ENCODE peak calls at places on chromosomes 6 and 20, in four cellular contexts. One of them, this sample, is unnamed. For H3K4me1, the result is how much of the 10 kb centered on the place peaks cover.

GRCh38 chr6:170205534-170206316 is 85.2 kb downstream of the DLL1 start:
- DNase-seq in fibroblast of lung: no peak
- DNase-seq in transverse colon: no peak
- DNase-seq in aorta: no peak
- DNase-seq in this sample: no peak

GRCh38 chr6:144953552-144954240 is 668.6 kb downstream of the UTRN start:
- DNase-seq in fibroblast of lung: no peak
- DNase-seq in transverse colon: no peak
- DNase-seq in aorta: no peak
- DNase-seq in this sample: no peak

GRCh38 chr20:38428800-38429199 is 6.3 kb downstream of the SNHG17 start:
- DNase-seq in fibroblast of lung: no peak
- DNase-seq in transverse colon: no peak
- DNase-seq in aorta: no peak
- DNase-seq in this sample: no peak

GRCh38 chr6:80622641-80623040 is 516.2 kb downstream of the BCKDHB start:
- DNase-seq in fibroblast of lung: no peak
- DNase-seq in transverse colon: no peak
- DNase-seq in aorta: no peak
- DNase-seq in this sample: no peak

GRCh38 chr20:1827974-1828785 is 67.0 kb upstream of the SIRPA start:
- DNase-seq in fibroblast of lung: no peak
- DNase-seq in transverse colon: peak
- DNase-seq in aorta: peak
- DNase-seq in this sample: peak

GRCh38 chr20:50385733-50386640 is 124.2 kb upstream of the PTPN1 start:
- DNase-seq in fibroblast of lung: peak
- DNase-seq in transverse colon: no peak
- DNase-seq in aorta: peak
- DNase-seq in this sample: no peak

GRCh38 chr6:89950879-89951391 is 56.7 kb downstream of the GJA10 start:
- DNase-seq in fibroblast of lung: no peak
- DNase-seq in transverse colon: no peak
- DNase-seq in aorta: no peak
- DNase-seq in this sample: no peak

GRCh38 chr6:108727966-108728730 is 120.1 kb upstream of the ARMC2 start:
- DNase-seq in fibroblast of lung: no peak
- DNase-seq in transverse colon: no peak
- DNase-seq in aorta: no peak
- DNase-seq in this sample: no peak

GRCh38 chr6:14573267-14573666 is 455.7 kb downstream of the CD83 start:
- DNase-seq in fibroblast of lung: no peak
- DNase-seq in transverse colon: no peak
- DNase-seq in aorta: no peak
- DNase-seq in this sample: no peak

GRCh38 chr20:57048027-57048869 is 218.2 kb downstream of the BMP7 start:
- DNase-seq in fibroblast of lung: peak
- DNase-seq in transverse colon: peak
- DNase-seq in aorta: no peak
- DNase-seq in this sample: peak

GRCh38 chr20:4808872-4809271 is 87.2 kb downstream of the PRND start:
- DNase-seq in fibroblast of lung: peak
- DNase-seq in transverse colon: no peak
- DNase-seq in aorta: no peak
- DNase-seq in this sample: no peak

GRCh38 chr6:6057442-6058053 is 50.8 kb upstream of the NRN1 start:
- DNase-seq in fibroblast of lung: peak
- DNase-seq in transverse colon: no peak
- DNase-seq in aorta: no peak
- DNase-seq in this sample: peak

GRCh38 chr6:159933077-159933476 is 35.8 kb upstream of the IGF2R start:
- DNase-seq in fibroblast of lung: no peak
- DNase-seq in transverse colon: no peak
- DNase-seq in aorta: no peak
- DNase-seq in this sample: no peak

GRCh38 chr6:26556263-26557070 is 18.3 kb downstream of the HMGN4 start:
- DNase-seq in fibroblast of lung: peak
- DNase-seq in transverse colon: no peak
- DNase-seq in aorta: no peak
- DNase-seq in this sample: no peak

DNA sequence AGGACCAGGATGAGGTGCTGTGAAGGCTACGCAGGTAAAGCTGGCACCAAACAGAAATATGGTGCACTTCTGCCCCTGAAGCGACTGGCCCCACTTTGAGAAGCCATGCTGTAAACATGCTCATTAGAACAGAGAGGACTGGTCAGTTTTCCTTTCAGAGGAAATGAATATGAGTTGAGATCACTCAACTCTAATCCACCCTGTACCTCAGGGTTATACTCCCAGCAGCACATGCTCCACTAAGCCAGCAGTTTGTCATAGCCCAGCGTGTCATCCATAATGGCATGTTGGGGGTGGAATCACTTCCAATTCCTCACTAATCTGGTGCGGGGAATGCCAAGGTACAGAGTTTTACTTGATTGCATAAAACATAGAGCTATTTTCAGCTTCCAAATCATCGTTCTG is 98.1 kb downstream of the HIVEP2 start:
- DNase-seq in fibroblast of lung: peak
- DNase-seq in transverse colon: no peak
- DNase-seq in aorta: no peak
- DNase-seq in this sample: no peak
- H3K4me1 ChIP-seq in fibroblast of lung: under half
- H3K4me1 ChIP-seq in transverse colon: half or more
- H3K4me1 ChIP-seq in aorta: under half
- H3K4me1 ChIP-seq in this sample: under half

GRCh38 chr6:134574491-134574890 is 256.6 kb upstream of the SGK1 start:
- DNase-seq in fibroblast of lung: no peak
- DNase-seq in transverse colon: no peak
- DNase-seq in aorta: no peak
- DNase-seq in this sample: no peak
- H3K27ac ChIP-seq in fibroblast of lung: no peak
- H3K27ac ChIP-seq in transverse colon: no peak
- H3K27ac ChIP-seq in aorta: no peak
- H3K27ac ChIP-seq in this sample: no peak

DNA sequence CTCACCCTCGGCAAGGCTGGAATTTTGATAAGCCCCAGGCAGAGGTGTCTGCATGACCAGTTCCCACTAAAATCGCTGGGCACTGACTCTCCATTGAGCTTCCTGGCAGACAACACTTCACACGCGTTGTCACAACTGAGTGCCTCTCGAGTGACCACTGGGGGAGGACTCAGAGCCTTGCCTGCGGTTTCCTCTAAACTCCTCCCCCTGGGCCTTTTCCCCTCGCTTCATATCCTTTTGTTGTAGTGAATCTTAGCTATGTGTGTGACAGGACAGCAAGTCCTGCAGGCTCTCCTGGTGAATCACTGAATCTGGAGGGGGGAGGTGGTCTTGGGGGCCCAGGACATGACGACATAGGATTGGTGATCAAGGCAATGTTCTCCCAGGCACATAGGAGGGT is 670.8 kb downstream of the PRKN start:
- DNase-seq in fibroblast of lung: peak
- DNase-seq in transverse colon: no peak
- DNase-seq in aorta: no peak
- DNase-seq in this sample: no peak
- H3K4me1 ChIP-seq in fibroblast of lung: under half
- H3K4me1 ChIP-seq in transverse colon: under half
- H3K4me1 ChIP-seq in aorta: under half
- H3K4me1 ChIP-seq in this sample: under half

GRCh38 chr6:37158508-37158907 is 11.4 kb upstream of the PIM1 start:
- DNase-seq in fibroblast of lung: no peak
- DNase-seq in transverse colon: no peak
- DNase-seq in aorta: no peak
- DNase-seq in this sample: no peak

GRCh38 chr6:37155394-37156312 is 14.3 kb upstream of the PIM1 start:
- DNase-seq in fibroblast of lung: no peak
- DNase-seq in transverse colon: peak
- DNase-seq in aorta: no peak
- DNase-seq in this sample: no peak

GRCh38 chr6:37162740-37163139 is 7.2 kb upstream of the PIM1 start:
- DNase-seq in fibroblast of lung: no peak
- DNase-seq in transverse colon: no peak
- DNase-seq in aorta: no peak
- DNase-seq in this sample: no peak

GRCh38 chr6:37160922-37161778 is 8.8 kb upstream of the PIM1 start:
- DNase-seq in fibroblast of lung: peak
- DNase-seq in transverse colon: no peak
- DNase-seq in aorta: no peak
- DNase-seq in this sample: no peak
- H3K27ac ChIP-seq in fibroblast of lung: no peak
- H3K27ac ChIP-seq in transverse colon: peak
- H3K27ac ChIP-seq in aorta: peak
- H3K27ac ChIP-seq in this sample: peak

DNA sequence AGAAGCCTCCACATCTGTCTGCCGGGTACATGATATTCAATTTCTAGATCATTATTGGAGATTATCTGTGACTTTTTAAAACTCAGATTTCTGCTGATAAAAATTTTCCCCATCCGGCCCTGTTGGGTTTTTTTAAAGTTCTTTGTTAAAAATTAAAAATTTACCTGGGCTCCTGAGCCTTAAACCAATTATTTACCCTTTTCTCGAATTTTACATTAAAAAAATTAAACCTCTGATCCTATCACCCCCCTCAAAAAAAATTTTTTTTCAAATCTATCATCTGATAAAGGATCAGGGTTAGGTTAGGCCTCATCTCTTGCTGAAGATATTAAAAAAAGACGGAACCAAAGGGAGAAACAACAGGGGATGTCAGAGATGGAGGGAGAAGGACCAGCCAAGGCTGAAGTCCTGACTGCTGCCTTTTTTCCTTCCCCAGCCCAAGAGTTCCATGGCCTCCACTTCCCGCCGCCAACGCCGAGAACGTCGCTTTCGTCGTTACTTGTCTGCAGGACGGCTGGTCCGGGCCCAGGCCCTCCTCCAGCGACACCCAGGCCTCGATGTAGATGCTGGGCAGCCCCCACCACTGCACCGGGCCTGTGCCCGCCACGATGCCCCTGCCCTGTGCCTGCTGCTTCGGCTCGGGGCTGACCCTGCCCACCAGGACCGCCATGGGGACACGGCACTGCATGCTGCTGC is 467 bp downstream of the NFKBIL1 start:
- DNase-seq in fibroblast of lung: no peak
- DNase-seq in transverse colon: no peak
- DNase-seq in aorta: peak
- DNase-seq in this sample: no peak
- H3K4me1 ChIP-seq in fibroblast of lung: under half
- H3K4me1 ChIP-seq in transverse colon: under half
- H3K4me1 ChIP-seq in aorta: under half
- H3K4me1 ChIP-seq in this sample: under half

DNA sequence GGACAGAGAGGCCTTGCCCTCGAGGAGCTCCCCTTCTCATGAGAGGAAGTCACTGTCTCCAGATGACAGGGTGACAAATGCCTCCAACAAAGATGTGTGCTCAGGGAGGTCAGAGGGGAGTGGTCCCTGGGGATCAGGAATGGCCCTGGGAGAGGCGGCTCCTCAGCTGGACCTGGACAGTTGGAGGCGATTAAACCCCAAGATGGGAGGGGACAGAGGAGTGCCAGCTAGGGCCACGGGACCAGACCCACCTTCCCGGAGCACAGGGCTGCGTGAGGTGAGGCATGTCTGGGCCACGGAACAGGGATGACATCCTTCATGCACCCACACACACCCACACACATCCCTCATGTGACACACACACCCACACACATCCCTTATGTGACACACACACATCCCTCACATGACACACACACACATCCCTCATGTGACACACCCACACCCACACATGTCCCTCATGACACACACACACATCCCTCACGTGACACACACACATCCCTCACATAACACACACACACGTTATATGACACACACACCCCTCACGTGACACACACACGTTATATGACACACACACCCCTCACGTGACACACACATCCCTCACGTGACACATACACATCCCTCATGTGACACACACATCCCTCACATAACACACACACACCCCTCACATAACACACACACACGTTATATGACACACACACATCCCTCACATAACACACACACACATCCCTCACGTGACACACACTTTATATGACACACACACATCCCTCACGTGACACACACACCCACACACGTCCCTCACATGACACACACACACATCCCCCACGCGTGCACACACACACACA is 57.4 kb upstream of the SLCO4A1 start:
- DNase-seq in fibroblast of lung: no peak
- DNase-seq in transverse colon: no peak
- DNase-seq in aorta: no peak
- DNase-seq in this sample: no peak
- H3K27ac ChIP-seq in fibroblast of lung: no peak
- H3K27ac ChIP-seq in transverse colon: no peak
- H3K27ac ChIP-seq in aorta: no peak
- H3K27ac ChIP-seq in this sample: no peak